ENCODE peak calls at places on chromosomes 1 and 21, in six cellular contexts. K is NCI-H460; M is NCI-H1092; Y is stimulated activated naive CD8-positive, alpha-beta T cell treated with anti-CD3 and anti-CD28 coated beads, Interleukin-15, Interleukin-2, amounts not matched to agents 100 U/mL and 50 U/mL, for 24 hours; P is RKO; H is cerebellum. N is an unnamed sample.
A peak's percentile ranks its signal among the peaks of the same experiment; 100 is the strongest.

GRCh38 chr21:31559368-31560119 is 99.9 kb upstream of the SOD1 start:
- DNase-seq in Y (peak; percentile 97), H (peak; percentile 96), K (peak; percentile 85), M (peak; percentile 98), P (no peak), N (peak; percentile 48)

GRCh38 chr1:229972600-229973296 is 94.3 kb upstream of the GALNT2 start:
- DNase-seq in H (no peak), P (no peak), Y (peak; percentile 7), K (no peak), M (no peak), N (no peak)

GRCh38 chr1:99445486-99445885 is 181.2 kb downstream of the PLPPR4 start:
- DNase-seq in Y (no peak), K (no peak), M (no peak), P (no peak), H (no peak), N (no peak)

GRCh38 chr1:89557954-89558353 is 33.3 kb downstream of the LRRC8B start:
- DNase-seq in M (no peak), H (no peak), P (peak; percentile 84), Y (no peak), K (no peak), N (no peak)

GRCh38 chr1:43443197-43443946 is 10.4 kb downstream of the HYI start:
- DNase-seq in K (no peak), Y (no peak), H (no peak), M (no peak), P (no peak), N (no peak)

GRCh38 chr1:156882543-156882942 is 11.0 kb upstream of the PEAR1 start:
- DNase-seq in K (no peak), H (no peak), P (no peak), Y (no peak), M (no peak), N (no peak)

GRCh38 chr1:12177999-12178441 is 11.2 kb downstream of the TNFRSF1B start:
- DNase-seq in Y (peak; percentile 94), M (no peak), K (no peak), P (peak; percentile 41), H (no peak), N (no peak)

GRCh38 chr1:184973308-184974085 is 811 bp downstream of the NIBAN1 start:
- DNase-seq in K (peak; percentile 91), P (no peak), M (peak; percentile 58), Y (peak; percentile 74), H (peak; percentile 10), N (no peak)

GRCh38 chr1:218537131-218537904 is 192.2 kb downstream of the TGFB2 start:
- DNase-seq in H (no peak), Y (no peak), P (no peak), K (no peak), M (no peak), N (no peak)

GRCh38 chr1:167739752-167740151 is 18.0 kb downstream of the MPZL1 start:
- DNase-seq in Y (no peak), H (no peak), K (no peak), M (no peak), P (no peak), N (no peak)